ENCODE peak calls at places on chromosome 10, in nine cellular contexts. M, G, R, Q, I, U, S, O and Z are unnamed samples.

GRCh38 chr10:22010973-22011408 is 7.5 kb upstream of the DNAJC1 start:
- DNase-seq in M (no peak), G (no peak), R (no peak), Q (no peak), I (no peak), U (no peak), S (no peak), O (no peak), Z (no peak)

GRCh38 chr10:76210241-76210640 is 778.8 kb downstream of the LRMDA start:
- DNase-seq in M (no peak), G (no peak), R (no peak), Q (no peak), I (no peak), U (no peak), S (no peak), O (no peak), Z (no peak)

GRCh38 chr10:44325157-44325556 is 59.7 kb downstream of the CXCL12 start:
- DNase-seq in M (no peak), G (no peak), R (no peak), Q (no peak), I (peak; percentile 71), U (no peak), S (no peak), O (no peak), Z (no peak)

GRCh38 chr10:93876391-93876790 is 17.4 kb upstream of the SLC35G1 start:
- DNase-seq in M (no peak), G (no peak), R (no peak), Q (no peak), I (no peak), U (no peak), S (no peak), O (no peak), Z (no peak)

GRCh38 chr10:50635286-50635685 is 11.5 kb upstream of the SGMS1 start:
- DNase-seq in M (peak; percentile 57), G (no peak), R (no peak), Q (peak; percentile 33), I (no peak), U (no peak), S (no peak), O (no peak), Z (no peak)

GRCh38 chr10:95500649-95501048 is 60.5 kb downstream of the SORBS1 start:
- DNase-seq in M (no peak), G (no peak), R (no peak), Q (no peak), I (no peak), U (no peak), S (no peak), O (no peak), Z (no peak)

GRCh38 chr10:72332423-72333110 is 22.2 kb downstream of the DNAJB12 start:
- DNase-seq in M (no peak), G (no peak), R (no peak), Q (no peak), I (no peak), U (no peak), S (no peak), O (no peak), Z (no peak)

GRCh38 chr10:3105166-3105565 is 37.8 kb downstream of the PFKP start:
- DNase-seq in M (no peak), G (no peak), R (no peak), Q (no peak), I (no peak), U (no peak), S (no peak), O (no peak), Z (no peak)

GRCh38 chr10:50326757-50327701 is 75.7 kb upstream of the ASAH2 start:
- DNase-seq in M (peak; percentile 85), G (peak; percentile 22), R (no peak), Q (no peak), I (no peak), U (no peak), S (no peak), O (peak; percentile 18), Z (peak; percentile 15)

GRCh38 chr10:62056660-62057059 is 155.2 kb downstream of the ARID5B start:
- DNase-seq in M (no peak), G (no peak), R (no peak), Q (no peak), I (no peak), U (no peak), S (no peak), O (no peak), Z (no peak)

GRCh38 chr10:101935431-101935830 is 91.8 kb upstream of the KCNIP2 start:
- DNase-seq in M (no peak), G (no peak), R (no peak), Q (no peak), I (no peak), U (no peak), S (no peak), O (no peak), Z (no peak)

GRCh38 chr10:65133652-65134051 is 1612.5 kb downstream of the REEP3 start:
- DNase-seq in M (no peak), G (no peak), R (no peak), Q (no peak), I (no peak), U (no peak), S (no peak), O (no peak), Z (no peak)

GRCh38 chr10:70492786-70493659 is 14.5 kb downstream of the PALD1 start:
- DNase-seq in M (no peak), G (peak; percentile 4), R (peak; percentile 36), Q (no peak), I (peak; percentile 24), U (no peak), S (no peak), O (no peak), Z (no peak)

GRCh38 chr10:73576178-73576889 is 14.8 kb downstream of the USP54 start:
- DNase-seq in M (peak; percentile 79), G (peak; percentile 43), R (no peak), Q (no peak), I (no peak), U (no peak), S (no peak), O (no peak), Z (no peak)

GRCh38 chr10:554182-554848 is 135.2 kb downstream of the DIP2C start:
- DNase-seq in M (no peak), G (no peak), R (no peak), Q (no peak), I (no peak), U (no peak), S (no peak), O (no peak), Z (no peak)

GRCh38 chr10:17802966-17803365 is 6.2 kb upstream of the MRC1 start:
- DNase-seq in M (no peak), G (no peak), R (no peak), Q (no peak), I (no peak), U (no peak), S (no peak), O (no peak), Z (no peak)

GRCh38 chr10:110959379-110960332 is 40.3 kb downstream of the SHOC2 start:
- DNase-seq in M (no peak), G (no peak), R (no peak), Q (no peak), I (no peak), U (no peak), S (no peak), O (peak; percentile 29), Z (no peak)

GRCh38 chr10:96765406-96766240 is 45.3 kb upstream of the PIK3AP1 start:
- DNase-seq in M (no peak), G (peak; percentile 60), R (peak; percentile 13), Q (no peak), I (peak; percentile 86), U (no peak), S (peak; percentile 59), O (peak; percentile 8), Z (no peak)

GRCh38 chr10:110822065-110822707 is 49.5 kb upstream of the PDCD4 start:
- DNase-seq in M (no peak), G (no peak), R (no peak), Q (no peak), I (no peak), U (no peak), S (no peak), O (peak; percentile 81), Z (peak; percentile 53)

GRCh38 chr10:35440016-35440415 is 103.7 kb downstream of the CCNY start:
- DNase-seq in M (no peak), G (no peak), R (no peak), Q (no peak), I (no peak), U (no peak), S (no peak), O (no peak), Z (no peak)

GRCh38 chr10:112363696-112364688 is 9.9 kb upstream of the ACSL5 start:
- DNase-seq in M (no peak), G (no peak), R (no peak), Q (no peak), I (peak; percentile 52), U (no peak), S (no peak), O (no peak), Z (no peak)

GRCh38 chr10:104273291-104273690 is 4.3 kb downstream of the GSTO2 start:
- DNase-seq in M (no peak), G (no peak), R (no peak), Q (no peak), I (no peak), U (no peak), S (no peak), O (no peak), Z (no peak)

GRCh38 chr10:47218803-47219202 is 81.2 kb upstream of the GDF10 start:
- DNase-seq in M (no peak), G (no peak), R (no peak), Q (no peak), I (no peak), U (no peak), S (no peak), O (no peak), Z (no peak)

GRCh38 chr10:63681965-63682704 is 160.9 kb downstream of the REEP3 start:
- DNase-seq in M (peak; percentile 99), G (no peak), R (no peak), Q (peak; percentile 76), I (no peak), U (no peak), S (no peak), O (no peak), Z (no peak)

GRCh38 chr10:119447823-119448546 is 94.5 kb downstream of the RGS10 start:
- DNase-seq in M (no peak), G (no peak), R (no peak), Q (no peak), I (no peak), U (no peak), S (no peak), O (no peak), Z (no peak)

GRCh38 chr10:30467939-30468338 is 34.0 kb downstream of the MAP3K8 start:
- DNase-seq in M (no peak), G (no peak), R (no peak), Q (no peak), I (no peak), U (no peak), S (no peak), O (no peak), Z (no peak)

GRCh38 chr10:117248700-117249465 is 8.0 kb downstream of the SLC18A2 start:
- DNase-seq in M (peak; percentile 1), G (no peak), R (no peak), Q (no peak), I (no peak), U (no peak), S (no peak), O (no peak), Z (no peak)

GRCh38 chr10:16182688-16183087 is 254.1 kb upstream of the PTER start:
- DNase-seq in M (no peak), G (no peak), R (no peak), Q (no peak), I (no peak), U (no peak), S (no peak), O (no peak), Z (no peak)

GRCh38 chr10:7260412-7260900 is 150.4 kb downstream of the SFMBT2 start:
- DNase-seq in M (peak; percentile 83), G (peak; percentile 69), R (peak; percentile 69), Q (no peak), I (peak; percentile 44), U (peak; percentile 51), S (peak; percentile 61), O (peak; percentile 89), Z (peak; percentile 74)

GRCh38 chr10:3127921-3128320 is 44.7 kb downstream of the PITRM1 start:
- DNase-seq in M (no peak), G (no peak), R (no peak), Q (no peak), I (no peak), U (no peak), S (no peak), O (no peak), Z (no peak)

GRCh38 chr10:130867446-130868194 is 443.9 kb downstream of the TCERG1L start:
- DNase-seq in M (no peak), G (no peak), R (no peak), Q (no peak), I (no peak), U (no peak), S (no peak), O (peak; percentile 64), Z (no peak)